ENCODE peak calls at places on chromosomes 7 and 10, in four cellular contexts. B is kidney epithelial cell, E is fibroblast of villous mesenchyme, P is mucosa of descending colon. D is an unnamed sample.

GRCh38 chr10:95756061-95756751 is at the start of gene ENTPD1:
- DNase-seq in P (peak), E (peak), B (no peak), D (no peak)

GRCh38 chr7:105228555-105228954 is 160.2 kb downstream of the SRPK2 start:
- DNase-seq in B (no peak), P (no peak), E (no peak), D (no peak)

GRCh38 chr7:77409739-77410545 is 6.2 kb downstream of the GSAP start:
- DNase-seq in E (peak), P (no peak), B (peak), D (peak)

GRCh38 chr10:20492447-20492846 is 404.7 kb downstream of the NEBL start:
- DNase-seq in P (no peak), B (no peak), E (no peak), D (no peak)

GRCh38 chr10:80136134-80136571 is 3.6 kb downstream of the PLAC9 start:
- DNase-seq in P (peak), B (no peak), E (peak), D (peak)

GRCh38 chr7:29360633-29361625 is 166.4 kb downstream of the CHN2 start:
- DNase-seq in P (no peak), E (no peak), B (no peak), D (no peak)

GRCh38 chr10:53025172-53025651 is 252.6 kb upstream of the MBL2 start:
- DNase-seq in B (peak), E (peak), P (no peak), D (no peak)

GRCh38 chr10:116878123-116878522 is 28.8 kb downstream of the ENO4 start:
- DNase-seq in E (no peak), B (no peak), P (no peak), D (no peak)

GRCh38 chr10:20489961-20490360 is 407.1 kb downstream of the NEBL start:
- DNase-seq in E (no peak), P (no peak), B (no peak), D (no peak)

GRCh38 chr7:150716368-150716767 is at the start of gene GIMAP1:
- DNase-seq in P (peak), B (no peak), E (no peak), D (no peak)

GRCh38 chr10:69383485-69384089 is 33.1 kb downstream of the TACR2 start:
- DNase-seq in B (no peak), E (peak), P (no peak), D (peak)

GRCh38 chr10:30991647-30992011 is 40.0 kb downstream of the ZNF438 start:
- DNase-seq in E (no peak), P (no peak), B (no peak), D (no peak)

GRCh38 chr7:77738382-77738781 is 42.1 kb downstream of the RSBN1L start:
- DNase-seq in E (no peak), P (no peak), B (no peak), D (no peak)

GRCh38 chr10:131843089-131843595 is 57.7 kb upstream of the PPP2R2D start:
- DNase-seq in E (no peak), P (no peak), B (no peak), D (no peak)

GRCh38 chr7:5214236-5214635 is 24.2 kb downstream of the WIPI2 start:
- DNase-seq in B (no peak), E (no peak), P (no peak), D (no peak)

GRCh38 chr10:115092555-115093285 is 445 bp upstream of the ATRNL1 start:
- DNase-seq in P (peak), E (peak), B (no peak), D (no peak)
- H3K4me3 ChIP-seq in P (no peak), E (peak), B (peak), D (peak)

GRCh38 chr10:100826661-100826982 is 81.2 kb downstream of the PAX2 start:
- DNase-seq in B (no peak), E (no peak), P (no peak), D (no peak)

GRCh38 chr10:100823194-100823593 is 77.8 kb downstream of the PAX2 start:
- DNase-seq in B (no peak), E (no peak), P (no peak), D (no peak)

GRCh38 chr10:100825325-100825875 is 80.0 kb downstream of the PAX2 start:
- DNase-seq in E (no peak), B (no peak), P (no peak), D (no peak)

GRCh38 chr10:100825946-100826660 is 80.7 kb downstream of the PAX2 start:
- DNase-seq in B (no peak), E (no peak), P (no peak), D (no peak)

DNA sequence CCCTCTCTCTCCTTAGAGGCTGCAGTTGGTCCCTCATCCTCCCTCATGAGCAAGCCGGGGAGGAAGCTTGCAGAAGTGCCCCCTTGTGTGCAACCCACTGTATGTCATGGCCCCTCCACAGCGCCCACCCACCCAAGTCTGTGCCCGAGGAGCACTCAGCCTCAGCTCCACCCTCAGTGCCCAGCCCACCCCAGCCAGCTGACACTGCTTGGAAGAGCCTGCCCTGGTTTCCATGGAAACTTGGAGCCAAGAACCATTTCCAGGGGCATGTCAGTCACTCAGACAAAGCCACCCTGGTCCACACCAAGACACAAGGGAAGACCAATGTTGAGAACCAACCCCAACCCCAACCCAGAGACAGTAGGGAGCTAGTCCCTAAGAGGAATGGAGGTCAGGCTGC is 79.5 kb downstream of the PAX2 start:
- DNase-seq in P (no peak), E (no peak), B (no peak), D (no peak)
- H3K4me3 ChIP-seq in P (no peak), E (no peak), B (no peak), D (no peak)

GRCh38 chr7:20826243-20826642 is 39.6 kb upstream of the SP8 start:
- DNase-seq in E (no peak), P (no peak), B (no peak), D (no peak)
- H3K4me3 ChIP-seq in E (no peak), P (no peak), B (no peak), D (no peak)

GRCh38 chr10:3774814-3775670 is 10.0 kb downstream of the KLF6 start:
- DNase-seq in B (no peak), P (no peak), E (peak), D (no peak)
- H3K4me3 ChIP-seq in B (no peak), P (no peak), E (no peak), D (no peak)